ENCODE peak calls at places on chromosomes 6 and 20, in four cellular contexts. O, J, V and L are unnamed samples.

GRCh38 chr6:136161950-136162349 is 88.2 kb downstream of the MTFR2 start:
- DNase-seq in O (no peak), J (no peak), V (no peak), L (no peak)

GRCh38 chr20:58989196-58989595 is 8.1 kb downstream of the NELFCD start:
- DNase-seq in V (no peak), O (no peak), J (no peak), L (no peak)

GRCh38 chr6:92216717-92217116 is 1202.6 kb downstream of the EPHA7 start:
- DNase-seq in O (no peak), V (no peak), J (no peak), L (no peak)

GRCh38 chr6:128204621-128205020 is 303.8 kb upstream of the THEMIS start:
- DNase-seq in J (no peak), V (no peak), O (no peak), L (no peak)

GRCh38 chr6:39815356-39815755 is 23.2 kb downstream of the DAAM2 start:
- DNase-seq in O (no peak), J (no peak), V (no peak), L (no peak)

GRCh38 chr20:9185511-9185910 is 116.6 kb downstream of the PLCB4 start:
- DNase-seq in O (peak), J (no peak), V (no peak), L (no peak)

GRCh38 chr6:155959898-155960297 is 504.3 kb upstream of the NOX3 start:
- DNase-seq in J (no peak), V (no peak), O (no peak), L (no peak)

GRCh38 chr20:47353224-47353696 is 3.2 kb downstream of the ZMYND8 start:
- DNase-seq in J (no peak), V (no peak), O (no peak), L (no peak)

GRCh38 chr6:30782425-30783014 is 38.2 kb upstream of the IER3 start:
- DNase-seq in O (no peak), J (peak), V (no peak), L (no peak)

GRCh38 chr6:53101006-53101405 is 35.8 kb downstream of the FBXO9 start:
- DNase-seq in O (no peak), J (no peak), V (no peak), L (no peak)

GRCh38 chr20:3431109-3431508 is 23.6 kb upstream of the DNAAF9 start:
- DNase-seq in J (no peak), V (no peak), O (no peak), L (no peak)

GRCh38 chr6:17179246-17180073 is 77.6 kb downstream of the STMND1 start:
- DNase-seq in O (peak), V (no peak), J (no peak), L (no peak)

GRCh38 chr20:60365063-60365640 is 406.9 kb downstream of the CDH26 start:
- DNase-seq in J (no peak), V (no peak), O (no peak), L (no peak)

GRCh38 chr6:15551798-15552197 is 111.0 kb downstream of the DTNBP1 start:
- DNase-seq in V (no peak), J (no peak), O (no peak), L (no peak)

GRCh38 chr6:145561095-145561820 is 174.1 kb downstream of the EPM2A start:
- DNase-seq in J (no peak), V (no peak), O (no peak), L (no peak)

GRCh38 chr6:145567853-145568252 is 167.5 kb downstream of the EPM2A start:
- DNase-seq in O (no peak), J (no peak), V (no peak), L (no peak)

GRCh38 chr6:145557474-145557873 is 177.8 kb downstream of the EPM2A start:
- DNase-seq in V (no peak), O (no peak), J (no peak), L (no peak)

GRCh38 chr6:145559836-145560235 is 175.5 kb downstream of the EPM2A start:
- DNase-seq in J (no peak), O (no peak), V (no peak), L (no peak)

GRCh38 chr6:145562771-145563615 is 172.3 kb downstream of the EPM2A start:
- DNase-seq in V (no peak), O (no peak), J (no peak), L (no peak)
- H3K4me3 ChIP-seq in V (no peak), O (no peak), J (no peak), L (no peak)

GRCh38 chr6:37483917-37484785 is 15.5 kb downstream of the CCDC167 start:
- DNase-seq in V (peak), J (peak), O (peak), L (no peak)

GRCh38 chr6:37483502-37483901 is 16.2 kb downstream of the CCDC167 start:
- DNase-seq in O (no peak), J (no peak), V (no peak), L (no peak)

GRCh38 chr6:37481793-37482192 is 17.9 kb downstream of the CCDC167 start:
- DNase-seq in V (no peak), O (no peak), J (no peak), L (no peak)

GRCh38 chr6:37480951-37481597 is 18.6 kb downstream of the CCDC167 start:
- DNase-seq in O (no peak), V (no peak), J (no peak), L (no peak)

DNA sequence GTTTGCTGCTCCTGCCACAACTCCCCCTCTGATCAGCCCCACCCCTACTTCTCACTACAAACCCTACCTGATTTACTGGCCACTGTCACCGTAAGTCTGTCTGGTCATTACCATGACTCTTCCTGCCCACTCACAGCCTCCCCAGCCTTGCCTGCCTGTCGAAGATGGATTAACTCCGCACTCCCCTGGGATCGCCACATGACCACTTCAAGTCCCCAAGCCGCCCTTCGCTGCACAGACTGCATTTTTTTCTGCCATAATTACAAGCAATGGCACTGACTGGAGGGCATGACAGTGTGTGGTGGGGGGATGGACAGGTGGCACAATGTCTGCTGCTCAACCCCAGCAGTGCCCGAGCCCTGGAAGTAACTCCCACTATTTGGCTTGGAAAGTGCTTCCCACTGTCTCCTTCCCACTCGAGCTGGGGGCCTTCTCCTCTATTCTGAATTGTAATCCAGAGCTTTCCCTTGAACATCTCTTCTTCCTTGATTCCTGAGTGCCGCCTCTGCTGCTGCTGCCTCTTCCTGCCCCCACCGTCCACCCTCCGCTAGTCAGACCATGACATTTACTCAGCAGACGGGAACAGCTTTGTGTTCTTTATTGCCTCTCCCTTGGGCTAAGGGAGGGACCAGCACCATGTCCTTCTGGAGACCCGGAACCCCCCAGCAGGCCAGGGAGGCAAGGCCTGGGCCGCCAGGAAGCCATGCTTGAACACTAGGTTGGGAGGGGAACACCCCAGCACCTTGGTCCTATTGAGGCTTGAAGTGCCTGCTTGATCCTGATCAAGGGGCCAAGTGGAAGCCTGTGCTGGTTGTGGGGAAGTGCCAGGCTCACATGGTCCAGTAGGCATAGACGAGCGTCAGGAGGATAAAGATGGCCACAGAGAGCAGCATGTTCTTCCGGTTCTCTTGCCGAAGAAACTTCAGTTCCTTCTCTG is 17.1 kb downstream of the CCDC167 start:
- DNase-seq in O (no peak), V (no peak), J (no peak), L (no peak)
- TF ChIP-seq CTCF in O (no peak), V (no peak), J (no peak), L (no peak)

GRCh38 chr20:20365593-20365992 is 2.3 kb upstream of the INSM1 start:
- DNase-seq in O (no peak), J (no peak), V (no peak), L (no peak)
- H3K4me3 ChIP-seq in O (no peak), J (no peak), V (no peak), L (no peak)

GRCh38 chr6:113486172-113486571 is 371.0 kb upstream of the MARCKS start:
- DNase-seq in J (no peak), O (no peak), V (no peak), L (no peak)

GRCh38 chr6:113489946-113490345 is 367.2 kb upstream of the MARCKS start:
- DNase-seq in V (no peak), O (no peak), J (no peak), L (no peak)

GRCh38 chr6:113488812-113489685 is 368.1 kb upstream of the MARCKS start:
- DNase-seq in V (no peak), J (no peak), O (no peak), L (no peak)

GRCh38 chr6:113490356-113490755 is 366.8 kb upstream of the MARCKS start:
- DNase-seq in V (no peak), O (no peak), J (peak), L (peak)

GRCh38 chr6:113488061-113488460 is 369.1 kb upstream of the MARCKS start:
- DNase-seq in O (no peak), V (no peak), J (no peak), L (no peak)
- TF ChIP-seq CTCF in O (no peak), V (no peak), J (no peak), L (peak)

GRCh38 chr6:41545703-41546474 is at the start of gene FOXP4:
- DNase-seq in V (peak), O (peak), J (peak), L (peak)
- H3K4me3 ChIP-seq in V (peak), O (peak), J (peak), L (peak)

DNA sequence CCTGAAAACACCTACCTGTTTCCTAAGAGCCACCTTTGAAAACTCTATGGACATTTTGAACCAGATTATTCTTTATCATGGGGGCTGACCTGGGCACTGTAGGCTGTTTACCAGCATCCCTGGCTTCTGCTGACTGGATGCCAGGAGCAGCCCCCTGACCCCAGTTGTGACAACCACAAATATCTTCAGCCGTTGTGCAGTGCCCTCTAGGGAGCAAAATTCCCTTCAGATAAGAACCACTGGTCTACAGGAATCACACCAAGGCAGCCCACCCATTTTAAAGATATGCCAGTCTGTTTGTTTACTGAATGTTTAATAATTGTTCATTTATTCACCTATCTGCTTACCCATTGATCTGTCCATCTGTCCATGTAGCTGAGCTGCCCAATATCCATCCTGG is 276.9 kb downstream of the NRN1 start:
- DNase-seq in J (no peak), O (no peak), V (no peak), L (no peak)
- TF ChIP-seq CTCF in J (no peak), O (no peak), V (no peak), L (peak)

GRCh38 chr6:19669206-19669605 is 168.0 kb upstream of the ID4 start:
- DNase-seq in O (no peak), J (no peak), V (no peak), L (no peak)

GRCh38 chr6:19664050-19664449 is 173.1 kb upstream of the ID4 start:
- DNase-seq in J (no peak), V (no peak), O (no peak), L (no peak)

GRCh38 chr6:19664878-19665715 is 172.1 kb upstream of the ID4 start:
- DNase-seq in V (no peak), J (no peak), O (no peak), L (no peak)

GRCh38 chr6:19663479-19663878 is 173.7 kb upstream of the ID4 start:
- DNase-seq in V (no peak), J (no peak), O (no peak), L (no peak)

GRCh38 chr6:19668710-19669109 is 168.5 kb upstream of the ID4 start:
- DNase-seq in J (no peak), V (no peak), O (no peak), L (no peak)
- H3K4me3 ChIP-seq in J (no peak), V (no peak), O (no peak), L (no peak)

DNA sequence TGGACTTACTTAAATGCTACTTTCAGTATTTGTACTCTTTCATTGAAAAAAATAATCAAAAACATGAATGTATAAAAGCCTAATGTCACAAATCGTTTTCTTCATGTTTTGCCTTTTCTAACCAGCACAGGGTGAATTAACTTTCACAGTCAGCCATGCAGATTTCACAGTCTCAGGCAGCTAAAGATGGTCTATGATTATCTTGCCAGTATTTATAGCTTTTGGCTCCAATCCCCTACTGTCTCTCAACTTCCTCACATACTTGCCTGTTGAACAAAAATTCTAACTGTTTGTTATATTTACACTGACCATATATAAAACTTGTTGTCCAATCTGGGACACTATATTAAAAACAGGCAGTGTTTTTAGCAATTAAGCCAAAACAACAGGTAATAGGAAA is 358.2 kb downstream of the ARHGAP18 start:
- DNase-seq in V (no peak), O (no peak), J (no peak), L (no peak)
- TF ChIP-seq CTCF in V (no peak), O (no peak), J (no peak), L (no peak)

GRCh38 chr6:47563162-47563561 is 85.6 kb downstream of the CD2AP start:
- DNase-seq in J (no peak), O (no peak), V (no peak), L (no peak)
- H3K4me3 ChIP-seq in J (no peak), O (no peak), V (no peak), L (no peak)